ENCODE peak calls at places on chromosome 5, in nine cellular contexts. A, I, J, W, D, U, Y, S and X are unnamed samples.

GRCh38 chr5:103208460-103208859 is 50.1 kb upstream of the MACIR start:
- DNase-seq in A (no peak), J (no peak), D (no peak), Y (no peak), S (no peak), I (no peak), U (no peak), W (no peak), X (no peak)

GRCh38 chr5:76145945-76146344 is 62.8 kb downstream of the SV2C start:
- DNase-seq in U (no peak), J (no peak), I (peak), S (no peak), W (no peak), Y (no peak), A (peak), D (no peak), X (no peak)

GRCh38 chr5:91474201-91474600 is 91.1 kb upstream of the ARRDC3 start:
- DNase-seq in J (no peak), W (no peak), D (no peak), U (no peak), Y (no peak), A (no peak), I (no peak), S (no peak), X (no peak)

GRCh38 chr5:177005619-177006264 is 837 bp downstream of the UIMC1 start:
- DNase-seq in S (no peak), A (peak), U (peak), J (peak), D (peak), W (peak), Y (peak), I (peak), X (peak)

GRCh38 chr5:170273968-170274710 is 23.4 kb downstream of the LCP2 start:
- DNase-seq in D (no peak), W (no peak), Y (no peak), S (peak), U (no peak), I (peak), J (peak), A (peak), X (no peak)

GRCh38 chr5:74517700-74518099 is 122.8 kb downstream of the ENC1 start:
- DNase-seq in Y (no peak), D (no peak), I (no peak), J (no peak), S (no peak), A (no peak), U (no peak), W (no peak), X (no peak)

GRCh38 chr5:132751444-132751843 is 4.2 kb downstream of the CCNI2 start:
- DNase-seq in A (no peak), I (no peak), W (no peak), S (no peak), Y (no peak), J (no peak), D (no peak), U (no peak), X (no peak)

GRCh38 chr5:72138943-72139467 is 31.7 kb downstream of the MAP1B start:
- DNase-seq in W (no peak), A (no peak), Y (no peak), J (peak), I (peak), S (no peak), D (no peak), U (no peak), X (no peak)

GRCh38 chr5:172113036-172113435 is 75.0 kb downstream of the STK10 start:
- DNase-seq in D (peak), A (peak), Y (no peak), I (no peak), J (peak), S (no peak), U (no peak), W (peak), X (no peak)

GRCh38 chr5:135242021-135242480 is 157.0 kb downstream of the MACROH2A1 start:
- DNase-seq in W (peak), U (no peak), I (no peak), S (no peak), Y (no peak), J (no peak), A (peak), D (no peak), X (peak)

GRCh38 chr5:133993152-133993548 is 11.6 kb downstream of the VDAC1 start:
- DNase-seq in U (peak), A (no peak), W (no peak), S (no peak), J (no peak), Y (no peak), I (no peak), D (no peak), X (no peak)

GRCh38 chr5:79255786-79256557 is 20.0 kb downstream of the JMY start:
- DNase-seq in U (no peak), J (no peak), Y (no peak), A (no peak), W (no peak), S (no peak), I (no peak), D (no peak), X (no peak)

GRCh38 chr5:58016329-58016728 is 443.6 kb downstream of the PLK2 start:
- DNase-seq in W (no peak), J (no peak), D (no peak), U (no peak), Y (no peak), I (no peak), A (no peak), S (no peak), X (no peak)

GRCh38 chr5:78984020-78984610 is 995 bp downstream of the ARSB start:
- DNase-seq in J (no peak), S (no peak), I (peak), A (no peak), W (no peak), Y (no peak), U (peak), D (no peak), X (no peak)